ENCODE peak calls at places on chromosomes 4 and X, in six cellular contexts. E is sciatic nerve, O is A549, Z is stromal cell of bone marrow, V is amygdala, Y is neural crest cell. G is an unnamed sample.

GRCh38 chr4:142718981-142719380 is 127.1 kb downstream of the INPP4B start:
- DNase-seq in E (no peak), O (no peak), Z (no peak), V (no peak), Y (no peak), G (no peak)

GRCh38 chr4:25107827-25108516 is 52.3 kb downstream of the SEPSECS start:
- DNase-seq in E (no peak), O (no peak), Z (no peak), V (no peak), Y (no peak), G (no peak)

GRCh38 chrX:129980043-129980442 is 2.4 kb upstream of the BCORL1 start:
- DNase-seq in E (peak; percentile 66), O (no peak), Z (no peak), V (no peak), Y (no peak), G (peak; percentile 0)

GRCh38 chr4:38049545-38050170 is 89.5 kb downstream of the PTTG2 start:
- DNase-seq in E (no peak), O (no peak), Z (no peak), V (no peak), Y (no peak), G (no peak)

GRCh38 chrX:17750436-17750835 is 13.1 kb downstream of the SCML1 start:
- DNase-seq in E (no peak), O (no peak), Z (no peak), V (no peak), Y (no peak), G (no peak)

GRCh38 chr4:38106301-38106700 is 146.1 kb downstream of the PTTG2 start:
- DNase-seq in E (no peak), O (no peak), Z (no peak), V (no peak), Y (no peak), G (no peak)

GRCh38 chr4:89365375-89366170 is 58.0 kb upstream of the GPRIN3 start:
- DNase-seq in E (no peak), O (peak; percentile 2), Z (no peak), V (no peak), Y (no peak), G (no peak)

GRCh38 chr4:80713409-80713808 is 317.1 kb upstream of the BMP3 start:
- DNase-seq in E (no peak), O (no peak), Z (no peak), V (no peak), Y (no peak), G (no peak)

GRCh38 chr4:171519457-171519856 is 293.7 kb upstream of the GALNTL6 start:
- DNase-seq in E (no peak), O (no peak), Z (no peak), V (no peak), Y (no peak), G (no peak)

GRCh38 chrX:97629597-97629985 is 745.9 kb downstream of the RPA4 start:
- DNase-seq in E (no peak), O (no peak), Z (no peak), V (no peak), Y (no peak), G (no peak)

GRCh38 chr4:2337896-2338295 is 76.0 kb upstream of the MXD4 start:
- DNase-seq in E (no peak), O (no peak), Z (no peak), V (no peak), Y (no peak), G (no peak)

GRCh38 chr4:41665808-41666207 is 82.7 kb downstream of the PHOX2B start:
- DNase-seq in E (no peak), O (no peak), Z (no peak), V (no peak), Y (no peak), G (no peak)

GRCh38 chr4:78079701-78080430 is 22.7 kb downstream of the FRAS1 start:
- DNase-seq in E (no peak), O (no peak), Z (no peak), V (no peak), Y (no peak), G (no peak)

GRCh38 chr4:83734576-83734975 is 198.7 kb downstream of the GPAT3 start:
- DNase-seq in E (no peak), O (no peak), Z (no peak), V (no peak), Y (no peak), G (no peak)

GRCh38 chr4:1337376-1337831 is 9.6 kb upstream of the UVSSA start:
- DNase-seq in E (no peak), O (no peak), Z (no peak), V (no peak), Y (no peak), G (no peak)

GRCh38 chr4:41304221-41304620 is 47.5 kb downstream of the UCHL1 start:
- DNase-seq in E (no peak), O (no peak), Z (no peak), V (no peak), Y (no peak), G (no peak)

GRCh38 chr4:56200275-56200674 is 187.0 kb downstream of the AASDH start:
- DNase-seq in E (no peak), O (no peak), Z (no peak), V (no peak), Y (no peak), G (no peak)

G was measured in nucleus accumbens.